ENCODE peak calls at places on chromosomes 1 and 21, in five cellular contexts. B is HFF-Myc, C is epithelial cell of esophagus, W is body of pancreas, H is adrenal gland. K is an unnamed sample.

GRCh38 chr1:116990612-116991151 is 10.9 kb upstream of the CD101 start:
- DNase-seq in B (no peak), C (peak), W (peak), H (peak), K (peak)

GRCh38 chr1:28582248-28582615 is 9.8 kb upstream of the RAB42 start:
- DNase-seq in B (no peak), C (peak), W (no peak), H (no peak), K (peak)

GRCh38 chr1:52190500-52191252 is 48.8 kb downstream of the ZFYVE9 start:
- DNase-seq in B (no peak), C (no peak), W (no peak), H (no peak), K (no peak)

GRCh38 chr1:225772323-225772768 is 5.3 kb upstream of the SRP9 start:
- DNase-seq in B (peak), C (peak), W (peak), H (peak), K (peak)

GRCh38 chr1:61142726-61143500 is 60.6 kb downstream of the NFIA start:
- DNase-seq in B (no peak), C (peak), W (no peak), H (no peak), K (peak)

GRCh38 chr1:116987256-116987555 is 14.4 kb upstream of the CD101 start:
- DNase-seq in B (no peak), C (no peak), W (peak), H (no peak), K (no peak)

GRCh38 chr1:245156736-245157505 is 2.1 kb downstream of the KIF26B start:
- DNase-seq in B (no peak), C (peak), W (no peak), H (peak), K (no peak)

GRCh38 chr1:35499652-35500176 is 57.5 kb downstream of the KIAA0319L start:
- DNase-seq in B (no peak), C (no peak), W (no peak), H (no peak), K (no peak)

GRCh38 chr1:233372218-233373125 is 44.9 kb downstream of the MAP3K21 start:
- DNase-seq in B (no peak), C (no peak), W (no peak), H (no peak), K (no peak)

GRCh38 chr1:106995970-106996369 is 60.5 kb upstream of the PRMT6 start:
- DNase-seq in B (no peak), C (no peak), W (no peak), H (no peak), K (no peak)

GRCh38 chr1:155196103-155196892 is 11.4 kb downstream of the THBS3 start:
- DNase-seq in B (no peak), C (no peak), W (no peak), H (no peak), K (no peak)

GRCh38 chr1:230575886-230576477 is 66.3 kb upstream of the COG2 start:
- DNase-seq in B (no peak), C (no peak), W (peak), H (no peak), K (no peak)

GRCh38 chr1:230577537-230577936 is 64.7 kb upstream of the COG2 start:
- DNase-seq in B (no peak), C (no peak), W (no peak), H (no peak), K (no peak)

GRCh38 chr1:230572121-230573083 is 69.9 kb upstream of the COG2 start:
- DNase-seq in B (no peak), C (peak), W (peak), H (no peak), K (peak)

GRCh38 chr1:230573647-230574046 is 68.6 kb upstream of the COG2 start:
- DNase-seq in B (no peak), C (no peak), W (no peak), H (no peak), K (no peak)

DNA sequence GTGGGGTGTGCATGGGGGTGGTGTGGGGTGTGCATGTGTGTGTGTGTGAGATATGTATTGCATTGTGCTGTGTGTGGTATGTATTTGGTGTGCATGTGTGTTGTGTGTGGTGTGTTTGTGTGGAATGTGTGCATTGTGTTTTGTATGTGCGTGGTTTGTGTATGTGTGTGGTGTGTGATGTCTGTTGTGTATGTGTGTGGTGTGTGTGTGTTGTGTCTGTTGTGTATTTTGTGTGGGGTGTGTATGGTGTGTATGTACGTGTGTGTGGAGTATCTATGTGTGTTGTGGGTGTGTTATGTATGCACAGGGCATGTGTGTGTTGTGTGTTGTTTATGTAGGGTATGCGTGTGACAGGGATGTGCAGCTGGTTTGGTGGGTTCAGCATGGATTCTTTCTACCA is 67.8 kb upstream of the COG2 start:
- DNase-seq in B (no peak), C (no peak), W (no peak), H (no peak), K (no peak)
- TF ChIP-seq CTCF in B (no peak), C (no peak), W (no peak), H (no peak), K (no peak)

GRCh38 chr1:63874278-63874880 is 100.6 kb downstream of the ROR1 start:
- DNase-seq in B (no peak), C (no peak), W (no peak), H (no peak), K (no peak)
- TF ChIP-seq CTCF in B (no peak), C (no peak), W (no peak), H (no peak), K (no peak)

GRCh38 chr1:115539736-115540135 is 102.0 kb upstream of the VANGL1 start:
- DNase-seq in B (no peak), C (no peak), W (no peak), H (no peak), K (no peak)
- TF ChIP-seq CTCF in B (no peak), C (no peak), W (no peak), H (no peak), K (no peak)

GRCh38 chr21:25607151-25607811 is at the start of gene MRPL39:
- DNase-seq in B (peak), C (peak), W (peak), H (peak), K (peak)

GRCh38 chr21:25607812-25608737 is 794 bp upstream of the MRPL39 start:
- DNase-seq in B (peak), C (peak), W (peak), H (peak), K (peak)
- TF ChIP-seq CTCF in B (peak), C (peak), W (peak), H (peak), K (peak)

DNA sequence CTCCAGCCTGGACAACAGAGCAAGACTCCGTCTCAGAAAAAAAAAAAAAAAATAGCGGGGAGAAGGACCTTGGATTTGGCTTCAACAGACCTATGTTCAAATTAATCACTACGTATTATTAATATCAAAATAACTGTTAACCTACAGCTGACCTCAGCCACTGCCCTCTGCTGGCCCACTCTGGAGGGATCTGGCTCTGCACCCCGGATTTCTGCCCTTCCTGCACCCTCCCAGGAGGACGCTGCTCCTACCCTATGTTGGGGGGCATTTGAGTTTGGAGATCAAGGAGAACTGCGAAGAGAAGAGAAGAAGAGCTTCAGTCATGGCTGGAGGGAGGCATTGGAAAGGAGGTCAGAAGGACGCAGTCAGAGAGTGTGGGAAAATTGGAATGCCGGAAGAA is 96.7 kb downstream of the PSMG1 start:
- DNase-seq in B (no peak), C (no peak), W (no peak), H (no peak), K (no peak)
- TF ChIP-seq CTCF in B (peak), C (no peak), W (no peak), H (no peak), K (no peak)

GRCh38 chr1:108560430-108561144 is 687 bp downstream of the EEIG2 start:
- DNase-seq in B (no peak), C (peak), W (peak), H (peak), K (peak)

GRCh38 chr1:108561145-108561458 is 1.2 kb downstream of the EEIG2 start:
- DNase-seq in B (no peak), C (peak), W (no peak), H (no peak), K (no peak)

GRCh38 chr1:108557311-108557710 is 2.6 kb upstream of the EEIG2 start:
- DNase-seq in B (no peak), C (no peak), W (no peak), H (no peak), K (no peak)

GRCh38 chr1:108560143-108560429 is 186 bp downstream of the EEIG2 start:
- DNase-seq in B (no peak), C (no peak), W (no peak), H (no peak), K (no peak)

GRCh38 chr1:108559215-108560142 is at the start of gene EEIG2:
- DNase-seq in B (peak), C (peak), W (peak), H (peak), K (peak)
- TF ChIP-seq CTCF in B (peak), C (peak), W (peak), H (peak), K (peak)

GRCh38 chr21:41363370-41364270 is 1.8 kb downstream of the MX2 start:
- DNase-seq in B (no peak), C (no peak), W (no peak), H (no peak), K (no peak)
- TF ChIP-seq CTCF in B (no peak), C (no peak), W (no peak), H (no peak), K (no peak)

GRCh38 chr1:76031496-76031895 is 43.0 kb upstream of the ST6GALNAC3 start:
- DNase-seq in B (no peak), C (no peak), W (no peak), H (no peak), K (no peak)

GRCh38 chr1:76037314-76037713 is 37.2 kb upstream of the ST6GALNAC3 start:
- DNase-seq in B (no peak), C (no peak), W (no peak), H (no peak), K (no peak)

GRCh38 chr1:76038306-76039004 is 36.1 kb upstream of the ST6GALNAC3 start:
- DNase-seq in B (no peak), C (no peak), W (no peak), H (no peak), K (no peak)

GRCh38 chr1:76033800-76034475 is 40.6 kb upstream of the ST6GALNAC3 start:
- DNase-seq in B (no peak), C (no peak), W (no peak), H (no peak), K (no peak)

GRCh38 chr1:76035053-76035452 is 39.5 kb upstream of the ST6GALNAC3 start:
- DNase-seq in B (no peak), C (no peak), W (no peak), H (no peak), K (peak)
- TF ChIP-seq CTCF in B (peak), C (peak), W (no peak), H (no peak), K (no peak)

K was measured in MCF 10A.